ENCODE peak calls at places on chromosomes 1 and 21, in nine cellular contexts. B, A, V, M, Z, N, L, S and H are unnamed samples. For H3K4me1, the result is how much of the 10 kb centered on the place peaks cover.

GRCh38 chr1:64967381-64967780 is 1.0 kb upstream of the JAK1 start:
- DNase-seq in B (no peak), A (no peak), V (no peak), M (no peak), Z (peak), N (no peak), L (no peak), S (no peak), H (no peak)

GRCh38 chr1:151175910-151176309 is at the start of gene TMOD4:
- DNase-seq in B (no peak), A (no peak), V (no peak), M (no peak), Z (no peak), N (no peak), L (peak), S (no peak), H (no peak)

GRCh38 chr1:99561952-99562351 is 84.0 kb upstream of the PALMD start:
- DNase-seq in B (no peak), A (no peak), V (no peak), M (no peak), Z (no peak), N (no peak), L (no peak), S (no peak), H (no peak)

GRCh38 chr1:102970496-102971078 is 137.7 kb downstream of the COL11A1 start:
- DNase-seq in B (no peak), A (no peak), V (no peak), M (no peak), Z (peak), N (no peak), L (peak), S (no peak), H (no peak)

GRCh38 chr1:94757931-94758330 is 62.2 kb upstream of the SLC44A3 start:
- DNase-seq in B (peak), A (no peak), V (no peak), M (no peak), Z (no peak), N (peak), L (no peak), S (peak), H (peak)

GRCh38 chr1:225447649-225448048 is 19.8 kb upstream of the LBR start:
- DNase-seq in B (no peak), A (peak), V (no peak), M (no peak), Z (no peak), N (no peak), L (no peak), S (peak), H (no peak)

GRCh38 chr1:246142320-246142893 is 364.7 kb downstream of the SMYD3 start:
- DNase-seq in B (no peak), A (no peak), V (no peak), M (no peak), Z (no peak), N (no peak), L (peak), S (no peak), H (no peak)

GRCh38 chr1:192475970-192476369 is 99.6 kb upstream of the RGS1 start:
- DNase-seq in B (no peak), A (no peak), V (no peak), M (no peak), Z (no peak), N (no peak), L (no peak), S (no peak), H (no peak)

GRCh38 chr1:66333463-66334232 is 200.3 kb upstream of the SGIP1 start:
- DNase-seq in B (peak), A (peak), V (no peak), M (no peak), Z (no peak), N (peak), L (no peak), S (no peak), H (no peak)

GRCh38 chr1:93322349-93322748 is 23.4 kb upstream of the DR1 start:
- DNase-seq in B (no peak), A (no peak), V (no peak), M (no peak), Z (no peak), N (no peak), L (no peak), S (no peak), H (peak)

GRCh38 chr1:215466361-215466760 is 100.7 kb upstream of the KCTD3 start:
- DNase-seq in B (no peak), A (no peak), V (no peak), M (no peak), Z (no peak), N (no peak), L (no peak), S (no peak), H (no peak)

GRCh38 chr1:200359610-200360163 is 50.1 kb downstream of the ZNF281 start:
- DNase-seq in B (no peak), A (no peak), V (no peak), M (no peak), Z (no peak), N (no peak), L (no peak), S (no peak), H (no peak)

GRCh38 chr1:118785246-118785645 is 202.9 kb downstream of the TBX15 start:
- DNase-seq in B (no peak), A (no peak), V (no peak), M (no peak), Z (no peak), N (no peak), L (no peak), S (no peak), H (peak)

GRCh38 chr1:23215751-23216449 is 1.4 kb downstream of the HTR1D start:
- DNase-seq in B (no peak), A (no peak), V (no peak), M (no peak), Z (peak), N (no peak), L (no peak), S (no peak), H (no peak)

GRCh38 chr1:68384872-68385390 is 64.8 kb downstream of the RPE65 start:
- DNase-seq in B (no peak), A (no peak), V (no peak), M (no peak), Z (no peak), N (no peak), L (no peak), S (no peak), H (no peak)

GRCh38 chr1:173164686-173165085 is 42.4 kb downstream of the TNFSF4 start:
- DNase-seq in B (no peak), A (no peak), V (no peak), M (no peak), Z (no peak), N (no peak), L (no peak), S (no peak), H (no peak)

GRCh38 chr1:119101563-119101962 is 38.9 kb downstream of the WARS2 start:
- DNase-seq in B (no peak), A (no peak), V (no peak), M (no peak), Z (no peak), N (no peak), L (peak), S (peak), H (no peak)

GRCh38 chr1:18468570-18468969 is 12.2 kb upstream of the KLHDC7A start:
- DNase-seq in B (no peak), A (no peak), V (no peak), M (no peak), Z (no peak), N (no peak), L (no peak), S (no peak), H (no peak)

GRCh38 chr1:176801553-176802020 is 338.6 kb downstream of the PAPPA2 start:
- DNase-seq in B (no peak), A (no peak), V (no peak), M (no peak), Z (peak), N (no peak), L (peak), S (no peak), H (no peak)

GRCh38 chr1:27621067-27621920 is 13.7 kb downstream of the FGR start:
- DNase-seq in B (no peak), A (no peak), V (no peak), M (no peak), Z (no peak), N (no peak), L (no peak), S (no peak), H (no peak)

GRCh38 chr1:914891-915280 is 8.8 kb upstream of the SAMD11 start:
- DNase-seq in B (no peak), A (no peak), V (no peak), M (no peak), Z (no peak), N (no peak), L (no peak), S (peak), H (no peak)

GRCh38 chr21:18744840-18745239 is 341.3 kb upstream of the TMPRSS15 start:
- DNase-seq in B (no peak), A (no peak), V (no peak), M (no peak), Z (no peak), N (no peak), L (no peak), S (no peak), H (no peak)

GRCh38 chr1:15609631-15610030 is 7.6 kb upstream of the DDI2 start:
- DNase-seq in B (no peak), A (no peak), V (no peak), M (no peak), Z (no peak), N (no peak), L (no peak), S (no peak), H (no peak)

GRCh38 chr1:212329104-212329503 is 43.9 kb downstream of the PPP2R5A start:
- DNase-seq in B (no peak), A (no peak), V (no peak), M (no peak), Z (no peak), N (no peak), L (no peak), S (no peak), H (no peak)

GRCh38 chr1:15290382-15290781 is 43.4 kb downstream of the FHAD1 start:
- DNase-seq in B (no peak), A (no peak), V (no peak), M (no peak), Z (no peak), N (no peak), L (no peak), S (no peak), H (no peak)

GRCh38 chr1:210489491-210489890 is 160.8 kb downstream of the HHAT start:
- DNase-seq in B (no peak), A (no peak), V (no peak), M (no peak), Z (no peak), N (no peak), L (no peak), S (no peak), H (no peak)

GRCh38 chr21:36909901-36910561 is 56.4 kb downstream of the HLCS start:
- DNase-seq in B (no peak), A (no peak), V (no peak), M (no peak), Z (no peak), N (no peak), L (peak), S (no peak), H (no peak)

GRCh38 chr1:121569407-121569806 is 384.6 kb downstream of the SRGAP2C start:
- DNase-seq in B (no peak), A (no peak), V (no peak), M (no peak), Z (no peak), N (no peak), L (no peak), S (no peak), H (no peak)

GRCh38 chr1:33454646-33455282 is 17.7 kb upstream of the ZSCAN20 start:
- DNase-seq in B (no peak), A (no peak), V (no peak), M (no peak), Z (no peak), N (no peak), L (no peak), S (no peak), H (no peak)

GRCh38 chr1:39529901-39530535 is 38.6 kb downstream of the BMP8A start:
- DNase-seq in B (no peak), A (no peak), V (no peak), M (no peak), Z (no peak), N (no peak), L (no peak), S (no peak), H (no peak)

GRCh38 chr1:172154571-172154970 is 265.9 kb upstream of the C1orf105 start:
- DNase-seq in B (no peak), A (no peak), V (no peak), M (no peak), Z (no peak), N (no peak), L (no peak), S (no peak), H (no peak)

DNA sequence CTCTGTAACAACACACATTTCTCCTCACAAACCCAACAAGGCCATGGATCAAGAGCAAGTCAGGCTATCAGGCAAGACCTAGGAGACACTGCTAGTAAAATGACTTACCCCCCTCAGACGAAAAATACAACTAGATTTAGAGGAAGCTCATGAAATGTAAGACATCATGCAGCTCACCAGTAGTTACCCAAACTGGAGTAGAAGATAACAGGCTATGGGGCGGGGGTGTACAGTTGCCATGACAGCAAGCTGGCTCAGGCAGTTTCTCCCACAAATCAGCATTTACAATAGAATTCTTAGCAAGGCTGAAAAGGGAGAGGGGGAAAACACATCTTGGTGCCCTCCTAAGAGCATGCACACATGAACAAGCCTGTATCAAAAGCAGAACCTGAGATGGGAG is 13.9 kb downstream of the TPM3 start:
- DNase-seq in B (no peak), A (no peak), V (no peak), M (no peak), Z (no peak), N (no peak), L (no peak), S (no peak), H (no peak)
- H3K4me1 ChIP-seq in B (half or more), A (half or more), V (half or more), M (half or more), Z (under half), N (half or more), L (under half), S (half or more), H (under half)

DNA sequence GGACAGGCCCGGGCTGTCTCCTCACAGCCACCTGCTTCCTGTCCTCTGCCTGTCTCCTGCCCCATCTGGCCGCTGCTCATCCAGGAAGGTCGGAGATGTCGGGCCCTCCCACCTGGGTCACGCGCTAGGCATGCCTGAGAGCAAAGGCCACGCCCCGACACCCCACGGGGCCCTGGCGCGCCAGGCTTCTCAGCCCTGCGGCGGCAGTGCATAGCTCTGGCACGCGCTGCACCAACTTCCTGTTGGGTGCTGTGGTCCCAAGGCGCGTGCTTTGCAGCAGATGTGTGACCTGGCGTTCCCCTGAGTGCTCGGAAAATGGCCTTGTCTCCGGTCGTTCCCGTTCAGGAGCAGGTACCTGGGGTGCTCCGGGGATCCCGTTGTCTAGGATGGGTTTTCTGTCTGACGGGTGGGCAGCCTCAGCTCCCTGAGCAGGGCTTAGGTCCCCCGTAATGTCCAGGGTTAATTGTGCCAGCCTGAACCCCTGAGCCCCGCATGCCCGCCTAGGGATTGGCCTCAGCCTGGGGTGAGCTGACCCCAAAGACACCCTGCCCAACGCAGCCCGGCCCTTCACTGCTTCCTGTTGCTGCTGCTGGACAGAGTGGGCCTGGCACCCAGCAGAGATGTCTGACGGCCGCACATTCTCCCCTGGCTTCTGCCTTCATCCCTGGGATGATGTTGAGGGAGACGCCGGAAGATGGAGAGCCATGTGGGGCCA is 19.4 kb upstream of the KCNAB2 start:
- DNase-seq in B (peak), A (peak), V (peak), M (peak), Z (peak), N (peak), L (peak), S (peak), H (no peak)
- H3K4me3 ChIP-seq in B (peak), A (no peak), V (peak), M (peak), Z (no peak), N (peak), L (no peak), S (peak), H (peak)

DNA sequence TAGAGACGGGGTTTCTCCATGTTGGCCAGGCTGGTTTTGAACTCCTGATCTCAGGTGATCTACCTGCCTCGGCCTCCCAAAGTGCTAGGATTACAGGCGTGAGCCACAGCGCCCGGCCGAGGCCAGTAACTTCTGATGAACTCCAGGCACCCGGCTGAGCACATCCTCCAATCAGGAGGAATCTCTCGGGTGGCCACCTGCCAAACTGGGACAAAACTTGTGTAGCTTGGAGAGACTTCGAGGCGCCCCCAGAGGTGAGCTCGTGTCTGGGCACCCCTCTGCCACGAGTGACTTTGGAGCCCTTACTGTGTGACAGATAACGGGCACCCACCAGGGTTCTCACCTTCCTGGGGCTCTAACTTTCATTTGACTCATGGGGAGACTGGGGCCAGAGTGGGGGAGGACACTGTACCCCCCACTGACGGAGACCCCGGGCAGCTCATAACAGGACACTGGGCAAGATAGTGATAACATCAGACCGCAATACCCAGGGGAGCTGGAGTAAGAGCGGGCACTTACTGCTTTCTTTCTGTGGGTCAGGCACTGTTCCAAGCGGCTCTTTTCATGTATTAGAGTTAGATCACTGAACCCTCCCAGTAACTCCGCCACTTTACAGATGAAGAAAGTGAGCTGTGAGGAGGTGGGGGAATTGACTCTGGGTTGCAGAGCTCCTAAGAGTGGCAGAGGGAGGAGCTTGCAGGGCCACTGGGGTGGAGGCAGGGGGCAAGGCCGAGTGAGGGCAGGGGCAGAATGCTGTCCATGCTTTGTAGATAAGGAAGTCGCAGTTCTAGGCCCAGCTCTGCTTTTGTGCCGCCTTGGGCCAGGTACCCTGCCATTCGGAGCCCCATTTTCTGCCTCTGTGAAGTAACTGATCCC is 1.9 kb upstream of the PADI2 start:
- DNase-seq in B (no peak), A (peak), V (no peak), M (no peak), Z (peak), N (no peak), L (no peak), S (no peak), H (no peak)
- H3K4me1 ChIP-seq in B (under half), A (under half), V (under half), M (under half), Z (under half), N (under half), L (under half), S (under half), H (under half)

DNA sequence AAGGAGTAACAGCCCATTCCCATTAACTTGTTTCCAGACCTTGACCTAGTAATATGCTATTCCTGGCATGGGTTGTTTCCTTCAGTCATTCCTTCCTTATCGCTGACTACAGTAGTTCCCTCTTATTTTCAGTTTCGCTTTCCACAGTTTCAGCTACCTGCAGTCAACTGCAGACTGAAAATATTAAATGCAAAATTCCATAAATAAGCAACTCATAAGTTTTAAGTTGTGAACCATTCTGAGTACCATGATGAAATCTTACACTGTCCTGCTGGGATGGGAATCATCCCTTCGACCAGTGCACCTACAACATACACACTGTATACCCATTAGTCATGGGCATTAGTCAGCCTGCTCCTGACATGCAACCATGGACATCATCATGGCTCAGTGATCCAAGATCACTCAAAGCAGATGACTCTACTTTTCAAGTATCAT is 66.7 kb downstream of the CCDC30 start:
- DNase-seq in B (no peak), A (no peak), V (no peak), M (no peak), Z (no peak), N (no peak), L (no peak), S (no peak), H (no peak)
- H3K4me3 ChIP-seq in B (no peak), A (no peak), V (peak), M (peak), Z (no peak), N (no peak), L (no peak), S (no peak), H (no peak)

GRCh38 chr1:206805357-206805756 is 33.1 kb upstream of the IL10 start:
- DNase-seq in B (no peak), A (no peak), V (no peak), M (no peak), Z (no peak), N (no peak), L (no peak), S (no peak), H (no peak)

GRCh38 chr1:206804156-206804737 is 32.0 kb upstream of the IL10 start:
- DNase-seq in B (no peak), A (no peak), V (no peak), M (no peak), Z (no peak), N (no peak), L (no peak), S (no peak), H (no peak)

GRCh38 chr1:206801467-206801866 is 29.2 kb upstream of the IL10 start:
- DNase-seq in B (no peak), A (no peak), V (no peak), M (no peak), Z (no peak), N (no peak), L (no peak), S (no peak), H (no peak)

GRCh38 chr1:206802401-206802800 is 30.1 kb upstream of the IL10 start:
- DNase-seq in B (no peak), A (no peak), V (no peak), M (no peak), Z (no peak), N (no peak), L (no peak), S (no peak), H (no peak)

GRCh38 chr1:206803221-206803730 is 31.0 kb upstream of the IL10 start:
- DNase-seq in B (no peak), A (peak), V (peak), M (no peak), Z (no peak), N (no peak), L (no peak), S (no peak), H (no peak)
- H3K4me1 ChIP-seq in B (under half), A (under half), V (under half), M (under half), Z (under half), N (under half), L (under half), S (under half), H (under half)